ENCODE peak calls at places on chromosomes 2 and 18, in four cellular contexts. W is K562, I is HL-60, R is GM12878. D is an unnamed sample.

GRCh38 chr2:30736461-30737325 is 70.6 kb downstream of the CAPN13 start:
- DNase-seq in W (no peak), I (no peak), R (no peak), D (no peak)

GRCh38 chr2:81073412-81073811 is 768.9 kb upstream of the LRRTM1 start:
- DNase-seq in W (no peak), I (no peak), R (no peak), D (no peak)

GRCh38 chr2:18171191-18172139 is 293.0 kb downstream of the KCNS3 start:
- DNase-seq in W (no peak), I (no peak), R (no peak), D (no peak)

GRCh38 chr2:145961846-145962245 is 1441.9 kb upstream of the ZEB2 start:
- DNase-seq in W (no peak), I (no peak), R (no peak), D (no peak)

GRCh38 chr2:101344173-101344572 is 35.7 kb upstream of the RNF149 start:
- DNase-seq in W (no peak), I (no peak), R (no peak), D (no peak)

GRCh38 chr2:170255971-170256370 is 78.0 kb downstream of the MYO3B start:
- DNase-seq in W (no peak), I (no peak), R (no peak), D (no peak)

GRCh38 chr2:142594935-142595334 is 282.5 kb upstream of the KYNU start:
- DNase-seq in W (no peak), I (no peak), R (no peak), D (no peak)

GRCh38 chr2:67752964-67753363 is 309.8 kb downstream of the C1D start:
- DNase-seq in W (no peak), I (no peak), R (no peak), D (no peak)

GRCh38 chr18:44556296-44556695 is 124.4 kb upstream of the SETBP1 start:
- DNase-seq in W (no peak), I (no peak), R (no peak), D (no peak)

GRCh38 chr18:44712025-44712424 is 31.3 kb downstream of the SETBP1 start:
- DNase-seq in W (no peak), I (no peak), R (no peak), D (no peak)

GRCh38 chr2:74080346-74080745 is 67.4 kb downstream of the BOLA3 start:
- DNase-seq in W (peak), I (peak), R (no peak), D (no peak)

GRCh38 chr2:27723372-27724144 is 48.0 kb upstream of the MRPL33 start:
- DNase-seq in W (peak), I (peak), R (no peak), D (no peak)

GRCh38 chr2:98932164-98932563 is 3.9 kb downstream of the CRACDL start:
- DNase-seq in W (no peak), I (no peak), R (no peak), D (no peak)

GRCh38 chr2:172213116-172213515 is 110.4 kb upstream of the DLX2 start:
- DNase-seq in W (no peak), I (no peak), R (no peak), D (no peak)

GRCh38 chr18:10878703-10879102 is 270.7 kb downstream of the PIEZO2 start:
- DNase-seq in W (no peak), I (no peak), R (peak), D (peak)

GRCh38 chr2:156457523-156458228 is 21.5 kb downstream of the GPD2 start:
- DNase-seq in W (no peak), I (no peak), R (no peak), D (no peak)

GRCh38 chr2:98937906-98938305 is 1.9 kb upstream of the CRACDL start:
- DNase-seq in W (no peak), I (no peak), R (no peak), D (no peak)

GRCh38 chr2:234629596-234629995 is 132.7 kb upstream of the ARL4C start:
- DNase-seq in W (no peak), I (no peak), R (no peak), D (no peak)

GRCh38 chr2:227460833-227461232 is 11.1 kb upstream of the AGFG1 start:
- DNase-seq in W (no peak), I (no peak), R (no peak), D (no peak)

GRCh38 chr2:227461878-227462462 is 10.0 kb upstream of the AGFG1 start:
- DNase-seq in W (no peak), I (no peak), R (no peak), D (no peak)

GRCh38 chr2:227462463-227462951 is 9.4 kb upstream of the AGFG1 start:
- DNase-seq in W (no peak), I (no peak), R (no peak), D (no peak)

GRCh38 chr2:227462972-227463931 is 8.7 kb upstream of the AGFG1 start:
- DNase-seq in W (no peak), I (no peak), R (no peak), D (no peak)

DNA sequence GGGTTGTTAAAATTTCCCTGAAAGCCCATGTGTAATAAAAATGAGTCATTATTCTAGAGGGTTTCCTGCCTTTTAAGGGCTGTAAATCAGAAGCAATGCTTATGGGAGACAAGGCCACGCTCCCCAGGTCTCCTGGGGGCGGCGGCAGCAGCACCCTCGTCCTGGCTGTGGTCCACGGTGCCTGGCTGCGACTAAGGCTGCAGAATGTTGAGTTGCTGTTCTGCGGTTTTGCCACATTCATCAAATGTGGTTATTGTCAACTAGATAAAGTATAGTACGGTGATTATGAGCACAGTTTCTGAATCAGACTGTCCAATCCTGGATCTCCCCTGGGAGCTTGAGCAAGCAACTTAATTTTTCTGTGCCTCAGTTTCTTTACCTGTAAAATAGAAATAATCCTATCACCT is 11.9 kb upstream of the AGFG1 start:
- DNase-seq in W (peak), I (no peak), R (no peak), D (no peak)
- TF ChIP-seq SPI1 in W (no peak), I (no peak), R (no peak), D (no peak)

DNA sequence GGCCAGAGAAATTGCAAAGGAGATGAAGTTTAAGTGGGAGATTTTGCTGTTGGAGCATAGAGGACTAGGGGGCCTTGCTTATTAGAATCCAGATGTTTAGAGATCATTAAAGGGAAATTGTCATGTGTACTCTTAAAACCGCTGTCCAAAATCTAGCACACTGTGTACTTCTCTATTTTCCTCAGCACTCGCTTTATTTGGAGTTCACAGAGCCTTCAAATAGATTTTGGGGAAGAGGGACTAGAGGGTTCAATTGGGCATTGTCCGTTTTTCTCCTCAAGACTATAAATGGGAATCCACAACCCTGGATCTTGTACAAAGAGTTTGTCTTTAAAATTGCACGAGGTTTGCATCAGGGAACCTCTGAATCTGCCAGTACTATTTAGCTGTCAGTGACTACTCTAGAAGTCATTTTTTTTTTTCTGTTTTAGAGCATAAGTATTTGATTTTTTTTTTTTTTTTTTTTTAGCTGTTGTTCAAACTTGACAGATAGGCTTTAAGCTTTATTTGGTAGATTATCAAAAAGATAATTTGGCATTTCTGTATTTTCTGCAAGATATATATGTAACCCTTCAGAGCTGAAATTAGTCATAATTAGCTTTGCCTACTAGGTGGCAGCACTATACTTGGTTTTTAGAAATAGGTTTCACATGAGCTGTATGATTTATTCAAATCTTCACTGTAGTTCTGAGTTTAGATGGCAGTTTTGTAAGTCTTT is 14.2 kb downstream of the PMS1 start:
- DNase-seq in W (no peak), I (no peak), R (peak), D (no peak)
- TF ChIP-seq SPI1 in W (no peak), I (peak), R (no peak), D (no peak)

GRCh38 chr18:77101410-77102245 is 31.0 kb downstream of the MBP start:
- DNase-seq in W (no peak), I (peak), R (peak), D (no peak)
- TF ChIP-seq SPI1 in W (no peak), I (peak), R (peak), D (peak)

DNA sequence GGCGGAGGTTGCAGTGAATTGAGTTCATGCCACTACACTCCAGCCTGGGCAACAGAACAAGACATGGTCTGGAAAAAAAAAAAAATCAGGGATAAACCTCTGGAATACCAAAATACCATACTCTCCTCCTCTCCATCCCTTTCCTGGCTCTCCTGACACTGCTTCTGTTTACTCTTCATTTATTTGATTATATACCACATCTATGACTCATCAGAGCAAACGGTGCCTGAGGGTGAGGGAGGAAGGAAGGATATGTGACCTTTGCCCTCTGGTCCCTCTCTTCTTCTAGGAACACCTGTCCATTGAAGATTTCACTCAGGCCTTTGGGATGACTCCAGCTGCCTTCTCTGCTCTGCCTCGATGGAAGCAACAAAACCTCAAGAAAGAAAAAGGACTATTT is 30.0 kb downstream of the VIL1 start:
- DNase-seq in W (no peak), I (no peak), R (no peak), D (no peak)
- TF ChIP-seq SPI1 in W (no peak), I (no peak), R (no peak), D (no peak)

GRCh38 chr2:23327897-23328296 is 57.1 kb upstream of the KLHL29 start:
- DNase-seq in W (no peak), I (no peak), R (no peak), D (no peak)
- TF ChIP-seq SPI1 in W (no peak), I (no peak), R (no peak), D (no peak)

D was measured in GM12891.